ENCODE peak calls at places on chromosomes 4 and X, in eight cellular contexts. I, Q, X, C, R, E, M and L are unnamed samples.

GRCh38 chr4:26802790-26803189 is 57.9 kb upstream of the STIM2 start:
- DNase-seq in X (no peak), Q (no peak), R (no peak), E (no peak), C (no peak), I (no peak), M (no peak), L (no peak)

GRCh38 chrX:97238632-97239031 is 354.9 kb downstream of the RPA4 start:
- DNase-seq in M (no peak), E (no peak), C (peak), I (no peak), Q (no peak), X (no peak), R (no peak), L (no peak)

GRCh38 chrX:72141372-72142004 is 9.8 kb upstream of the RTL5 start:
- DNase-seq in Q (no peak), C (no peak), X (no peak), I (no peak), M (no peak), E (peak), R (no peak), L (no peak)

GRCh38 chr4:13102344-13102743 is 381.8 kb downstream of the RAB28 start:
- DNase-seq in C (peak), R (no peak), E (no peak), M (no peak), I (no peak), X (no peak), Q (no peak), L (no peak)

GRCh38 chr4:10040049-10040892 is 19.0 kb upstream of the SLC2A9 start:
- DNase-seq in R (no peak), X (no peak), I (no peak), M (no peak), C (no peak), Q (no peak), E (peak), L (no peak)

GRCh38 chrX:109940411-109940810 is 62.5 kb upstream of the TMEM164 start:
- DNase-seq in Q (no peak), R (no peak), E (no peak), C (peak), X (no peak), I (no peak), M (no peak), L (no peak)

GRCh38 chr4:102599887-102600286 is 98.7 kb downstream of the NFKB1 start:
- DNase-seq in M (no peak), E (no peak), R (no peak), C (no peak), Q (no peak), X (no peak), I (no peak), L (no peak)

GRCh38 chrX:45050558-45050957 is 150.1 kb downstream of the DIPK2B start:
- DNase-seq in Q (no peak), X (no peak), R (no peak), E (no peak), C (no peak), M (no peak), I (no peak), L (no peak)

GRCh38 chrX:108224727-108225455 is 133.3 kb downstream of the ATG4A start:
- DNase-seq in C (peak), M (no peak), Q (no peak), X (peak), E (peak), R (no peak), I (peak), L (no peak)

GRCh38 chr4:76723373-76723772 is 174.6 kb downstream of the SOWAHB start:
- DNase-seq in X (peak), R (no peak), M (no peak), I (no peak), E (no peak), C (peak), Q (no peak), L (no peak)

GRCh38 chr4:72779256-72779655 is 210.2 kb upstream of the ADAMTS3 start:
- DNase-seq in I (no peak), M (peak), C (peak), E (no peak), X (peak), Q (no peak), R (no peak), L (no peak)

GRCh38 chr4:8710416-8710815 is 117.9 kb downstream of the CPZ start:
- DNase-seq in Q (peak), I (no peak), R (no peak), E (no peak), M (no peak), C (no peak), X (no peak), L (no peak)

GRCh38 chr4:88702780-88703179 is 5.2 kb upstream of the NAP1L5 start:
- DNase-seq in R (no peak), I (no peak), Q (no peak), E (no peak), M (no peak), C (no peak), X (no peak), L (no peak)

GRCh38 chrX:97159916-97160800 is 276.4 kb downstream of the RPA4 start:
- DNase-seq in M (no peak), R (peak), I (no peak), Q (no peak), C (no peak), E (no peak), X (no peak), L (no peak)

GRCh38 chr4:128810871-128811570 is 1.5 kb downstream of the JADE1 start:
- DNase-seq in M (no peak), X (peak), Q (peak), C (peak), R (peak), I (peak), E (peak), L (peak)

GRCh38 chr4:146976145-146976544 is 30.5 kb upstream of the TTC29 start:
- DNase-seq in C (no peak), E (no peak), X (no peak), I (no peak), Q (no peak), M (no peak), R (no peak), L (no peak)

GRCh38 chrX:7065473-7065872 is 82.0 kb upstream of the STS start:
- DNase-seq in I (no peak), E (no peak), X (no peak), R (no peak), Q (no peak), M (no peak), C (no peak), L (no peak)

GRCh38 chrX:151004085-151004484 is 20.9 kb downstream of the HMGB3 start:
- DNase-seq in C (no peak), E (no peak), R (no peak), I (no peak), X (peak), M (no peak), Q (no peak), L (no peak)

GRCh38 chrX:136810493-136810892 is 29.8 kb upstream of the ARHGEF6 start:
- DNase-seq in Q (no peak), I (no peak), E (no peak), M (no peak), R (no peak), C (no peak), X (no peak), L (no peak)

GRCh38 chr4:172654482-172654881 is 514.1 kb upstream of the GALNT7 start:
- DNase-seq in I (no peak), M (no peak), Q (no peak), E (no peak), X (no peak), C (no peak), R (no peak), L (no peak)

GRCh38 chr4:111961806-111962205 is 183.4 kb upstream of the FAM241A start:
- DNase-seq in R (no peak), I (no peak), M (no peak), Q (no peak), E (no peak), X (peak), C (peak), L (no peak)

GRCh38 chrX:35622601-35623000 is 175.5 kb upstream of the MAGEB16 start:
- DNase-seq in M (no peak), R (no peak), E (no peak), I (no peak), C (no peak), Q (no peak), X (no peak), L (no peak)

GRCh38 chr4:141435446-141436225 is 200.7 kb upstream of the IL15 start:
- DNase-seq in R (no peak), M (no peak), E (no peak), I (no peak), C (peak), Q (no peak), X (peak), L (no peak)

GRCh38 chrX:131288738-131289511 is at the start of gene IGSF1:
- DNase-seq in X (peak), I (no peak), Q (no peak), C (peak), R (no peak), M (no peak), E (no peak), L (no peak)

GRCh38 chrX:34350552-34350951 is 218.4 kb upstream of the FAM47A start:
- DNase-seq in X (no peak), M (no peak), C (no peak), E (no peak), Q (no peak), R (no peak), I (no peak), L (no peak)

GRCh38 chr4:88043001-88043400 is 35.6 kb downstream of the PKD2 start:
- DNase-seq in R (no peak), M (no peak), I (no peak), X (no peak), C (no peak), Q (no peak), E (no peak), L (no peak)

GRCh38 chrX:123348468-123348867 is 164.4 kb downstream of the GRIA3 start:
- DNase-seq in M (no peak), X (peak), R (no peak), E (no peak), I (no peak), C (peak), Q (no peak), L (no peak)

GRCh38 chr4:173170210-173170778 is 1.7 kb downstream of the GALNT7 start:
- DNase-seq in Q (no peak), R (no peak), X (no peak), E (no peak), M (no peak), C (peak), I (no peak), L (no peak)

GRCh38 chr4:38179690-38180299 is 219.6 kb downstream of the PTTG2 start:
- DNase-seq in Q (peak), X (peak), E (peak), R (peak), I (peak), M (no peak), C (peak), L (peak)

GRCh38 chrX:108573136-108573535 is 133.5 kb downstream of the COL4A5 start:
- DNase-seq in E (no peak), R (no peak), M (no peak), C (no peak), I (no peak), Q (no peak), X (no peak), L (no peak)

GRCh38 chrX:2620576-2620975 is 70.5 kb upstream of the CD99 start:
- DNase-seq in R (no peak), M (no peak), X (no peak), I (no peak), E (no peak), Q (no peak), C (no peak), L (no peak)

GRCh38 chr4:152534541-152535231 is 1.2 kb downstream of the FBXW7 start:
- DNase-seq in R (peak), Q (peak), I (peak), C (peak), M (no peak), E (peak), X (peak), L (peak)

GRCh38 chrX:110051559-110051958 is 48.6 kb downstream of the TMEM164 start:
- DNase-seq in E (no peak), X (no peak), C (peak), Q (no peak), M (no peak), R (no peak), I (no peak), L (no peak)

GRCh38 chrX:39318497-39319343 is 517.5 kb downstream of the MID1IP1 start:
- DNase-seq in X (no peak), Q (no peak), C (no peak), R (no peak), M (no peak), E (no peak), I (no peak), L (no peak)

GRCh38 chr4:54066088-54066415 is 1.6 kb upstream of the CHIC2 start:
- DNase-seq in E (no peak), I (no peak), R (no peak), Q (no peak), M (no peak), C (no peak), X (no peak), L (no peak)

GRCh38 chr4:54066718-54067129 is 2.3 kb upstream of the CHIC2 start:
- DNase-seq in I (no peak), C (no peak), X (no peak), M (no peak), Q (no peak), E (no peak), R (peak), L (no peak)

GRCh38 chr4:54063737-54064316 is 578 bp downstream of the CHIC2 start:
- DNase-seq in R (peak), Q (peak), I (peak), M (no peak), E (peak), C (peak), X (peak), L (no peak)

GRCh38 chr4:54064317-54065275 is at the start of gene CHIC2:
- DNase-seq in M (peak), Q (peak), C (peak), R (peak), I (peak), E (peak), X (peak), L (peak)

GRCh38 chr4:54065282-54066087 is 1.1 kb upstream of the CHIC2 start:
- DNase-seq in C (peak), E (no peak), I (no peak), M (no peak), Q (no peak), X (peak), R (no peak), L (no peak)
- H3K4me3 ChIP-seq in C (peak), E (no peak), I (peak), M (no peak), Q (peak), X (peak), R (peak), L (peak)

GRCh38 chr4:110586137-110586850 is 36.6 kb downstream of the PITX2 start:
- DNase-seq in R (no peak), E (peak), M (peak), C (peak), X (peak), I (no peak), Q (no peak), L (no peak)
- H3K4me3 ChIP-seq in R (no peak), E (no peak), M (no peak), C (peak), X (peak), I (no peak), Q (no peak), L (no peak)

DNA sequence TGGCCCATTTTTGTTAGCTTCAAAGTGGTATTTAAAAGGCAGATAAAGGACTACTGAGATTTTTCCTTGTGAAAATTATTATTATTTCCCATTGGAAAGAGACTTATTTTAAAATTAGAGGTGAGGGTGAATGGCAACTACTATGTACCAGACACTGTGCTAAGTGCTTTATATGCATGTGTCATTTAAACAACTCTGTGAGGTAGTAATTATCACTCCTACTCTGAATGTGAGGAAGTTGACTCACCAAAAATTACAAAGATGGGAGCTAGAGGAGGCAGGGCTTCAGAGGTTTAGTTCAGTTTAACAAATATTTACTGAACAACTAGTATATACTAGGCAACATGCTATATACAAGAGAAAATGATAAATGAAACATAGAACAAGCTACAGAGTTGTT is 78.2 kb downstream of the MSL3 start:
- DNase-seq in C (no peak), Q (no peak), R (no peak), E (no peak), I (no peak), M (no peak), X (no peak), L (no peak)
- H3K4me3 ChIP-seq in C (no peak), Q (no peak), R (no peak), E (no peak), I (no peak), M (no peak), X (no peak), L (no peak)

DNA sequence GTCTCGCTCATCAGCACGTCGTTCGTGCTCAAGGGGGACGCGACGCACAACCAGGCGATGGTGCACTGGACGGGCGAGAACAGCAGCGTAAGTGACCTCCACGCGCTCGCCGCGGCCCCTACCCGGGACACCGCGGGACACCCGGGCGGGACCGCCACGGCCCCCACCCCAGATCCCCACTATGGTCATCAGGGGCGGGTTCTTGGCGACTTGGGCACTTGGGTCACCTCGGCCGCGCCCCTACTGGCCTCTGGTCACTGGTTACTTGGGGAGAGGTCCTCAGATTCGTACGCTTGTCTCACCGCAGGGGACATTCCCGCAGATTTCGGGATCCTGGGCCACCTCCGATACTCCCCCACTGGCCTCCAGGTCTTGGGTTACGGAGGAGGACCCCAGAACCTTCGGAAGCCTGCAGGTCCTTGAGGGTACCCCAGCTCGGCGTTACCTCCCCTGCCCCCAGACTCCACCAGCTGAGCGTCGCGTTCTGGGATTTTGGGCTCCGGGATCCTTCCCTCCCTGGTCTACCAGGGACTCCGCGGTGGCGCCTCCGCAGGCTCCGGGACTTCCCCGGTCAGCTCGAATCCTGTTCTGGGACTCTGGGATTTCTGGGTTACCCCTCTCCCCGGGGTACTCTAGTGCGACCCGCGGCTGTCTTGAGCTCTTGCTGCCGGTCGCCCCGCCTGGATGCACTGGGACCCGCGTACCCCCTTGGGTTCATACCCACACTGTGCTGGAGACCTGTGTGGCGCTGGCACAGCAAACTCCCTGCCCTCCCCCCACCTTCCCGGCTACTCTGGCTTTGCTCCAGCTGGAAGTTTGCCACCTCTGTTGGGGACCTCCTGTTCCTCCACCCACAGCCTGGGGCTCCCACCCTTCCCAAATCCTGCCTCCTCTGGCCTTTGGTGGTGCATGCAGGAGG is 961 bp downstream of the SORCS2 start:
- DNase-seq in R (no peak), Q (peak), X (peak), I (no peak), M (no peak), E (no peak), C (no peak), L (no peak)
- H3K4me3 ChIP-seq in R (peak), Q (peak), X (peak), I (no peak), M (peak), E (no peak), C (peak), L (no peak)

GRCh38 chrX:154381271-154381670 is 2.2 kb downstream of the EMD start:
- DNase-seq in Q (no peak), R (no peak), X (no peak), M (no peak), E (no peak), C (no peak), I (no peak), L (no peak)
- H3K4me3 ChIP-seq in Q (no peak), R (no peak), X (no peak), M (no peak), E (no peak), C (no peak), I (no peak), L (no peak)

GRCh38 chr4:153809307-153809706 is 20.4 kb upstream of the SFRP2 start:
- DNase-seq in M (no peak), E (peak), C (no peak), X (no peak), R (no peak), Q (no peak), I (peak), L (no peak)

GRCh38 chr4:153799708-153800074 is 10.8 kb upstream of the SFRP2 start:
- DNase-seq in E (no peak), C (no peak), X (no peak), M (no peak), Q (no peak), R (no peak), I (no peak), L (no peak)

GRCh38 chr4:153806073-153806472 is 17.2 kb upstream of the SFRP2 start:
- DNase-seq in I (no peak), Q (no peak), E (no peak), X (no peak), R (no peak), M (no peak), C (no peak), L (no peak)

GRCh38 chr4:153808175-153808574 is 19.3 kb upstream of the SFRP2 start:
- DNase-seq in R (no peak), C (no peak), I (no peak), M (no peak), Q (no peak), X (no peak), E (no peak), L (no peak)

DNA sequence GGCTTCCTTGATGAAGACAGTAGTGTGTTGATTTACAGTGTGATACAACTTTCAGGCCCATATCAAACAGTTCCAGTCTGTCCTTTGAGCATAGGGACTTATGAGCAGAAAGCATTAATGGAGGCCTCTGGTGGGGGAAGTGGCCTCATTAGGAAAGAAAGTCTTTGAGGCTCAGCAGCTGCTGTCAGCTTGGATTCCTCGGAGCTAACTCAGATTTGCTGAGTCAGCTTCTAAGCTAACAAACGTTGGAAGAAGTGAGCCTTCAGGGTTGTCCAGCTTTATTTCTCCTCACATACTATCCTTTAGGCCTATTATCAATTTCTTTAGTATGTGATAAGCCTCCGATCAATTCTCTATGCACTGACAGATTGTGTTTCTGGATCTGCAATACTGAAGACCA is 15.9 kb upstream of the SFRP2 start:
- DNase-seq in Q (no peak), M (no peak), X (no peak), R (no peak), C (no peak), E (no peak), I (no peak), L (no peak)
- H3K4me3 ChIP-seq in Q (no peak), M (no peak), X (no peak), R (no peak), C (no peak), E (no peak), I (no peak), L (no peak)

DNA sequence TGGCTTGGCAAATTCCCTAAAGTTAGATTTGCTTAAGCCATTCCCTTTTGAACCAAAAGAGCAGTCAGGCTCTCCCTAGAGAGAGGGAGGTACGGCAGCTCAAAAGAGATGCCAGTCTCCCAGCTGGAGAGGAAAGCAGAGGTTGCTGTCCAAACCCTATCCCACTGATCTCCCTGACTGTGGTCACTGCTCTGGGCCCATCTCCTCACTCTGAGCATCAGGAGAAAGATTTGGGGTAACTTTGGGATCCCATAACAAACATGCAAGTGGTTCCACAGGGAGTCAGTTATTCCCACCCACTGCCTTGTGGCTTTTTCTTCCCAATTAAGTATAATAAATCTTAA is 17.1 kb downstream of the ACSL1 start:
- DNase-seq in M (no peak), R (no peak), E (no peak), I (no peak), X (peak), Q (no peak), C (no peak), L (no peak)
- H3K4me3 ChIP-seq in M (no peak), R (no peak), E (no peak), I (no peak), X (no peak), Q (no peak), C (no peak), L (no peak)